ENCODE peak calls at places on chromosomes 2 and 18, in six cellular contexts. X is pancreas, W is sigmoid colon, T is right lobe of liver, S is esophagus squamous epithelium, D is choroid plexus epithelial cell. Z is an unnamed sample.

GRCh38 chr2:74843371-74844298 is 9.7 kb downstream of the HK2 start:
- DNase-seq in X (no peak), T (no peak), D (peak), W (peak), S (no peak), Z (no peak)

GRCh38 chr18:29154196-29154757 is 977.3 kb upstream of the CDH2 start:
- DNase-seq in D (peak), W (no peak), T (no peak), S (no peak), X (no peak), Z (no peak)

GRCh38 chr2:18829331-18829902 is 240.0 kb upstream of the NT5C1B start:
- DNase-seq in X (no peak), W (no peak), S (no peak), D (peak), T (no peak), Z (no peak)

GRCh38 chr2:65532937-65533336 is 100.5 kb upstream of the SPRED2 start:
- DNase-seq in X (no peak), W (no peak), S (no peak), T (no peak), D (no peak), Z (peak)

GRCh38 chr2:155965415-155966070 is 367.0 kb downstream of the NR4A2 start:
- DNase-seq in T (no peak), W (no peak), D (no peak), S (no peak), X (no peak), Z (no peak)

GRCh38 chr2:162787616-162788015 is 51.0 kb downstream of the KCNH7 start:
- DNase-seq in D (no peak), W (peak), T (peak), X (no peak), S (no peak), Z (no peak)

GRCh38 chr2:241808701-241809382 is at the start of gene NEU4:
- DNase-seq in S (no peak), X (no peak), D (no peak), T (peak), W (no peak), Z (peak)

GRCh38 chr2:74908763-74909444 is 49.5 kb upstream of the POLE4 start:
- DNase-seq in T (no peak), S (no peak), W (no peak), X (no peak), D (no peak), Z (peak)

GRCh38 chr2:25722224-25722623 is 48.8 kb upstream of the DTNB start:
- DNase-seq in X (no peak), D (no peak), W (no peak), T (no peak), S (no peak), Z (no peak)

GRCh38 chr2:205145888-205146287 is 536.4 kb upstream of the NRP2 start:
- DNase-seq in X (no peak), T (no peak), D (no peak), W (no peak), S (no peak), Z (no peak)

GRCh38 chr2:86396304-86396785 is 44.8 kb upstream of the KDM3A start:
- DNase-seq in S (no peak), T (no peak), D (peak), X (peak), W (no peak), Z (no peak)

GRCh38 chr2:10415048-10415447 is 33.1 kb downstream of the ODC1 start:
- DNase-seq in X (no peak), S (no peak), T (no peak), D (no peak), W (no peak), Z (no peak)

GRCh38 chr2:145066151-145066661 is 546.3 kb upstream of the ZEB2 start:
- DNase-seq in X (no peak), S (no peak), W (no peak), T (no peak), D (peak), Z (no peak)

GRCh38 chr2:118168606-118169005 is 80.3 kb downstream of the INSIG2 start:
- DNase-seq in D (no peak), S (no peak), W (no peak), T (no peak), X (no peak), Z (no peak)

GRCh38 chr2:234496835-234497591 is at the start of gene ARL4C:
- DNase-seq in S (no peak), W (peak), X (peak), T (peak), D (peak), Z (peak)

GRCh38 chr2:111186933-111187332 is 66.2 kb downstream of the BCL2L11 start:
- DNase-seq in S (no peak), T (no peak), X (no peak), D (no peak), W (no peak), Z (no peak)

GRCh38 chr2:23925702-23926288 is 1.1 kb downstream of the ATAD2B start:
- DNase-seq in S (peak), X (peak), D (peak), T (no peak), W (peak), Z (no peak)

GRCh38 chr2:58852243-58852642 is 611.1 kb upstream of the FANCL start:
- DNase-seq in W (no peak), T (no peak), D (no peak), X (no peak), S (no peak), Z (no peak)

DNA sequence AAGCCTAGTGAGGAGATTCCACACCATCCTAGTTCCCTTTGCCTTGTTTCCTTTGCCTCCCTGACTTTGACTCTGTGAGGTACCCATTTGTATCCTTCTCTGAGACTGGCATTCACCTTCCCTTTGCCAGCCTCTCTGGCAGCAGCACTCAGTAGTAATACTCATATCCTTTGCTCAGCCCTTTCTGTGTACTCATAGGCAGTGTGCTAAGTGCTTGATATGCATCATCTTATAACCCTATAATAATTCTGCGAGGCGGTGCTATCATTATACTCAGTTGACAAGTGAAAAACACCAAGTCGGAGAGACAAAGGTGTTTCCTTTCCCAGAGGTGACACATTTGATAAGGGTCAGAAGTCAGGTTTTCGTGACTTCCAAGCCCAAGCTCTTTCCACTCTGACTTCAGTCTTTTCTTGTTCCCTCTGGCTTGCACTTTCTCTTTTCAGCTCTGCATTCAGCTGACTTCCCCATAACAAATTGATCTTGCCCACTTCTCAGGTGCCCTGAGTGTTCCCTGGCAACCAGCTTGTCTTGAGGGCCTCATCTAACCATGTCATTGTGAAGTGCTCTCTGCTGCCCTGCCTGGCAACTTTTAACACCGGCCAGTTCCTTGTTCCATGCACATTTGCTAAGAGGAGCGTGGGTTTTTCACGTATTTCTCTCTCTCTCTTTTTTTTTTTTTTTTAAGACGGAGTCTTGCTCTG is 94.6 kb upstream of the UPP2 start:
- DNase-seq in D (peak), T (no peak), X (peak), S (no peak), W (no peak), Z (peak)
- TF ChIP-seq CTCF in D (peak), T (no peak), X (no peak), S (no peak), W (no peak), Z (peak)

DNA sequence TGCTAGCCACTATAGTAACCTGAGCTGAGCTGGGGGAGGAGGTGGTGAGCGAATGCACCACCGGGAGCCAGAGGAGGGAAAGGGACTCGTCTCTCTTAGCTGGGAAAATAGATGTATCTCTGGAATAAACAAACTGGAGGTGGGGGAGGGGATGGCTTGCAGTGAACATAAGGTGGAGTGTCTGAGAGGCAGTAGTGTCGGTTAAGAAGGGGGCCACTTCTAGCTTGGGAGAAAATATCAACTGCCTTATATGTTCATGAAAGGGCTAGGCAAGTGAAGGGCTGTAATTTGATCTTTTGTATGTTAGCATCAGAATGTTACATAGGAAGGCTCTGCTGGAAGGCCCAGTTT is 2.2 kb downstream of the SETBP1 start:
- DNase-seq in S (no peak), D (no peak), X (peak), W (peak), T (no peak), Z (no peak)
- H3K4me3 ChIP-seq in S (peak), D (no peak), X (peak), W (peak), T (no peak), Z (peak)

GRCh38 chr18:63824220-63824525 is 49.0 kb downstream of the SERPINB7 start:
- DNase-seq in T (no peak), D (no peak), X (no peak), W (no peak), S (no peak), Z (no peak)
- TF ChIP-seq CTCF in T (no peak), D (no peak), X (no peak), W (no peak), S (no peak), Z (no peak)

GRCh38 chr2:27860111-27860510 is 30.1 kb downstream of the RBKS start:
- DNase-seq in S (no peak), W (no peak), X (no peak), D (peak), T (no peak), Z (no peak)
- H3K4me3 ChIP-seq in S (no peak), W (no peak), X (no peak), D (no peak), T (no peak), Z (no peak)

GRCh38 chr2:3536682-3537632 is 17.6 kb upstream of the ADI1 start:
- DNase-seq in W (peak), D (peak), S (no peak), X (no peak), T (peak), Z (no peak)
- TF ChIP-seq CTCF in W (peak), D (peak), S (peak), X (no peak), T (peak), Z (peak)

DNA sequence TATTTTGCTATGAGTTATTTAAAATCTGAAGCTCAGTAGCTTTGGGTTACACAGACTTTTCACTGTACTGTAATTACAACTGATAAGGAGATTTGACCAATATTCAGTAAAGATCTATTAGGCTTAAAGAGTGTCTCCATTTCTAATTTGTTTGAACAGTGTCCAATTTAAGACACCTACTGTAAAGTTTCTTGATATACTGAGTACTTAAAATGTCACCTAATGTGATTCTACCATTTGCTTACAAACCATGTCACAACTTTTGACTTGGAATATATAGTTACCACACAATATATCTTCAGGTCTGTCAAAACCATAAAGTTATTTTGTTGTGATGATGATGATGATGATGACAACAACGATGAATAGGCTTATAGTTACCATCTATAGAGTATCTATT is 228.5 kb upstream of the SMAD7 start:
- DNase-seq in W (no peak), S (no peak), X (no peak), T (no peak), D (no peak), Z (no peak)
- H3K4me3 ChIP-seq in W (no peak), S (no peak), X (no peak), T (no peak), D (no peak), Z (no peak)

DNA sequence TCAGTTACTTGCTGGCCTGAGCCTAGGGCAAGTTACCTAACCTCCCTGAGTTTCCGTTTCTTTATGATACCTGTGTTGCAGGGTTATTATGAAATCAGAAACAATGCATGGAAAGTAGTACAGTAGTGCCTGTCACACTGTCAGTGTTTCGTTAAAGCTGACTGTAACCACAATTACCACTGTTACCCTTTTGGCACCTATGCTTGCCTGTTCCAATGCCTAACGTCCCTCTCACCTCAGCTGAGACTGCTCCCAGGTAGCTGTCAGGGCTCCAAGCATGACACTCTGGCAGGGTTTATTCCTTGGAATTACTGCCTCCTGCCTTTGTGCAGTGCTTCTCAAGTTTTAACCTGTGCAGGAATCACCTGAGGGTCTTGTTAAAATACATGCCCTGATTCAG is 135.2 kb upstream of the RBMS1 start:
- DNase-seq in S (no peak), W (no peak), T (no peak), X (no peak), D (no peak), Z (no peak)
- TF ChIP-seq CTCF in S (no peak), W (no peak), T (no peak), X (no peak), D (no peak), Z (no peak)